ENCODE peak calls at places on chromosomes 11 and 22, in nine cellular contexts. P is lower lobe of right lung, J is pancreas, E is spleen, T is left ventricle myocardium inferior, G is HepG2, K is adrenal gland, U is heart left ventricle, X is HCT116. O is an unnamed sample. For H3K4me1, the result is how much of the 10 kb centered on the place peaks cover.

GRCh38 chr11:120209750-120210650 is 832 bp upstream of the OAF start:
- DNase-seq in P (no peak), J (no peak), E (no peak), T (no peak), G (no peak), K (no peak), U (peak), X (no peak), O (no peak)

GRCh38 chr22:46087816-46088277 is 62.5 kb upstream of the PPARA start:
- DNase-seq in P (peak), J (peak), E (peak), T (peak), G (no peak), K (peak), U (peak), X (no peak), O (peak)

GRCh38 chr22:35043251-35043931 is 22.6 kb upstream of the ISX start:
- DNase-seq in P (no peak), J (no peak), E (no peak), T (no peak), G (no peak), K (no peak), U (no peak), X (no peak), O (no peak)

GRCh38 chr22:30015229-30015797 is 65.0 kb upstream of the HORMAD2 start:
- DNase-seq in P (no peak), J (no peak), E (no peak), T (no peak), G (no peak), K (no peak), U (no peak), X (no peak), O (no peak)

GRCh38 chr11:29263971-29264682 is 752.7 kb downstream of the KCNA4 start:
- DNase-seq in P (no peak), J (no peak), E (no peak), T (no peak), G (no peak), K (no peak), U (no peak), X (no peak), O (no peak)

GRCh38 chr11:312092-312816 is 1.6 kb upstream of the IFITM1 start:
- DNase-seq in P (no peak), J (no peak), E (peak), T (no peak), G (no peak), K (no peak), U (no peak), X (no peak), O (no peak)

GRCh38 chr22:34129691-34130486 is 209.6 kb upstream of the LARGE1 start:
- DNase-seq in P (no peak), J (no peak), E (no peak), T (no peak), G (no peak), K (no peak), U (no peak), X (no peak), O (no peak)

GRCh38 chr11:61293869-61294716 is 1.0 kb downstream of the VWCE start:
- DNase-seq in P (peak), J (peak), E (peak), T (peak), G (peak), K (peak), U (peak), X (no peak), O (peak)

GRCh38 chr11:14341968-14342367 is 17.0 kb downstream of the RRAS2 start:
- DNase-seq in P (no peak), J (no peak), E (no peak), T (no peak), G (no peak), K (no peak), U (no peak), X (no peak), O (no peak)

GRCh38 chr22:46801331-46801811 is 38.9 kb downstream of the TBC1D22A start:
- DNase-seq in P (no peak), J (peak), E (peak), T (no peak), G (peak), K (no peak), U (no peak), X (no peak), O (no peak)

GRCh38 chr11:17890333-17890732 is 122.5 kb downstream of the SERGEF start:
- DNase-seq in P (no peak), J (no peak), E (no peak), T (no peak), G (no peak), K (no peak), U (no peak), X (no peak), O (no peak)

GRCh38 chr11:1463056-1463455 is 23.5 kb downstream of the MOB2 start:
- DNase-seq in P (no peak), J (no peak), E (no peak), T (no peak), G (no peak), K (no peak), U (no peak), X (no peak), O (no peak)

GRCh38 chr11:10305262-10305963 is 540 bp downstream of the ADM start:
- DNase-seq in P (peak), J (peak), E (peak), T (peak), G (peak), K (no peak), U (peak), X (no peak), O (peak)

GRCh38 chr22:33888821-33889220 is 31.5 kb downstream of the LARGE1 start:
- DNase-seq in P (no peak), J (no peak), E (no peak), T (no peak), G (no peak), K (no peak), U (no peak), X (no peak), O (no peak)

GRCh38 chr11:22466809-22467208 is 128.6 kb downstream of the SLC17A6 start:
- DNase-seq in P (no peak), J (no peak), E (no peak), T (no peak), G (no peak), K (no peak), U (no peak), X (peak), O (no peak)

GRCh38 chr11:45094958-45095690 is 51.3 kb upstream of the PRDM11 start:
- DNase-seq in P (no peak), J (no peak), E (peak), T (no peak), G (no peak), K (no peak), U (no peak), X (no peak), O (no peak)

GRCh38 chr11:71325418-71326327 is 73.3 kb upstream of the SHANK2 start:
- DNase-seq in P (no peak), J (peak), E (peak), T (no peak), G (no peak), K (no peak), U (no peak), X (no peak), O (no peak)

GRCh38 chr22:24146791-24147353 is 34.4 kb upstream of the SUSD2 start:
- DNase-seq in P (no peak), J (no peak), E (no peak), T (peak), G (no peak), K (peak), U (no peak), X (no peak), O (peak)

GRCh38 chr11:81497202-81497804 is 1236.4 kb downstream of the FAM181B start:
- DNase-seq in P (no peak), J (no peak), E (no peak), T (no peak), G (peak), K (no peak), U (no peak), X (peak), O (peak)

GRCh38 chr11:843818-844692 is 1.4 kb downstream of the TSPAN4 start:
- DNase-seq in P (peak), J (no peak), E (peak), T (peak), G (peak), K (peak), U (peak), X (no peak), O (peak)

GRCh38 chr11:107359701-107360100 is 97.9 kb downstream of the CWF19L2 start:
- DNase-seq in P (no peak), J (no peak), E (no peak), T (no peak), G (no peak), K (no peak), U (no peak), X (no peak), O (no peak)

GRCh38 chr11:86124251-86125233 is 55.7 kb upstream of the PICALM start:
- DNase-seq in P (no peak), J (no peak), E (no peak), T (no peak), G (peak), K (no peak), U (no peak), X (no peak), O (no peak)
- H3K4me3 ChIP-seq in P (no peak), J (no peak), E (no peak), T (no peak), G (no peak), K (no peak), U (no peak), X (no peak), O (no peak)

GRCh38 chr11:122653911-122654310 is 1.6 kb upstream of the UBASH3B start:
- DNase-seq in P (no peak), J (no peak), E (no peak), T (no peak), G (no peak), K (no peak), U (no peak), X (no peak), O (no peak)

GRCh38 chr11:122656073-122656630 is 630 bp downstream of the UBASH3B start:
- DNase-seq in P (peak), J (peak), E (peak), T (peak), G (no peak), K (peak), U (peak), X (no peak), O (peak)

GRCh38 chr11:122656631-122657101 is 1.1 kb downstream of the UBASH3B start:
- DNase-seq in P (peak), J (peak), E (peak), T (peak), G (no peak), K (peak), U (peak), X (no peak), O (peak)

GRCh38 chr11:122652495-122652894 is 3.0 kb upstream of the UBASH3B start:
- DNase-seq in P (no peak), J (no peak), E (no peak), T (no peak), G (peak), K (no peak), U (no peak), X (no peak), O (no peak)

GRCh38 chr11:122655527-122656072 is at the start of gene UBASH3B:
- DNase-seq in P (peak), J (peak), E (peak), T (peak), G (peak), K (peak), U (peak), X (peak), O (peak)
- TF ChIP-seq CTCF in P (peak), J (no peak), E (no peak), T (peak), G (peak), K (no peak), U (no peak), X (no peak), O (no peak)

DNA sequence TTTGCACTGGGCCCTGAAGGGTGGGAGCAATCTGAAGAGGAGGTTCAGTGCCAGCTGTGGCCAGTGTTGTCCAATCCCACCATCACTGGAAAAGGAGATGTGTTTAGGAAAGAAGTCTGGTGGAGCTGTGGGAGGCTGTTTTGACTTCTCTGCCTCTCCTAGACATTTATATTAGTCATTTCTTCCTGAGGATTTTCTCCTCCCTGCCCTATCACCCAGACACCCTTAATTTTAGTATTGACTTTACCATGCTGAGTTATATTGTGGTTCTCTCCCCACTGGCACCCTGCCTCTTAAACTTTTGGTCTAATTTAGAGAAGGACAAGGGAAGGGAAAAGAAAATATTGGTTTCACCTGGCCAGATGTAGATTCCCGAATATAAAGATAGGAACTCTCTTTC is 159.1 kb downstream of the WNT11 start:
- DNase-seq in P (no peak), J (no peak), E (no peak), T (no peak), G (no peak), K (no peak), U (no peak), X (no peak), O (no peak)
- H3K4me1 ChIP-seq in P (under half), J (under half), E (under half), T (under half), G (under half), K (under half), U (under half), X (under half), O (under half)

GRCh38 chr11:3949132-3949531 is 93.7 kb downstream of the STIM1 start:
- DNase-seq in P (no peak), J (no peak), E (no peak), T (no peak), G (no peak), K (no peak), U (no peak), X (no peak), O (no peak)

GRCh38 chr11:3954448-3955298 is 99.2 kb downstream of the STIM1 start:
- DNase-seq in P (no peak), J (no peak), E (no peak), T (no peak), G (no peak), K (no peak), U (no peak), X (no peak), O (no peak)

GRCh38 chr11:3953327-3953726 is 97.9 kb downstream of the STIM1 start:
- DNase-seq in P (no peak), J (no peak), E (no peak), T (no peak), G (no peak), K (no peak), U (no peak), X (no peak), O (no peak)

GRCh38 chr11:3952715-3953114 is 97.3 kb downstream of the STIM1 start:
- DNase-seq in P (no peak), J (no peak), E (no peak), T (no peak), G (no peak), K (no peak), U (no peak), X (no peak), O (no peak)

DNA sequence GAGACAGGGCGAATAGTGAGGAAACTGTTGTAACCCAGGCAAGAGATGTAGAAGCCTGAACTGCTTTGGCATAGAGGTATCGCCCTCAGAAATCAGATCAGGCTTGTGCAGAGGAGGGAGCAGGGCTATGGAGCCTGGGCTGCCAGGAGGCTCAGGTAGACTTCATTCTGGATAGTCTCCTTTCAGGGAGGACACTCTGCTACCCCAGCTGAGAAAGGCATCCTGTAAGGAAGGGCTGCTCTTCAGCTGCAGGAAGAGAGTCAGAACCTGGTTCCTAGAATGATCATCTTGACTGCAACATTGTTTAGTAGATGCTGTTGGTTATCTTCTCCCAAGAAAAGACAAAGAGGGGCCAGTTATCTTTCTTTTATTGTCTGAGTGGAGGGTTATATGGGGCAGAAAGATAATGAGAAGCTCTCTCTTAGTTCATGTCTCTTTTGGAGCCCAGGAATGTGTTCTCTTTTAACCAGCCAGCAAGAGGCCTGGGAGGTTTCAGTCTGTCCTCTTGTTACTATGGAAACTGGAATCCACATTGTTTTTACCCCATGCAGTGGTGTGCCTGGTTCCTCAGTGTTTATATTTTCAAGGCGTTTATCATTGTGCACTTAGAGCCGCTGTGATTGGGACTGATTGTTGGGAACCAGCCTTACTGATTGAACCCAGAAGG is 95.7 kb downstream of the STIM1 start:
- DNase-seq in P (no peak), J (no peak), E (no peak), T (no peak), G (peak), K (no peak), U (no peak), X (no peak), O (no peak)
- H3K4me3 ChIP-seq in P (no peak), J (no peak), E (no peak), T (no peak), G (no peak), K (no peak), U (no peak), X (no peak), O (no peak)

DNA sequence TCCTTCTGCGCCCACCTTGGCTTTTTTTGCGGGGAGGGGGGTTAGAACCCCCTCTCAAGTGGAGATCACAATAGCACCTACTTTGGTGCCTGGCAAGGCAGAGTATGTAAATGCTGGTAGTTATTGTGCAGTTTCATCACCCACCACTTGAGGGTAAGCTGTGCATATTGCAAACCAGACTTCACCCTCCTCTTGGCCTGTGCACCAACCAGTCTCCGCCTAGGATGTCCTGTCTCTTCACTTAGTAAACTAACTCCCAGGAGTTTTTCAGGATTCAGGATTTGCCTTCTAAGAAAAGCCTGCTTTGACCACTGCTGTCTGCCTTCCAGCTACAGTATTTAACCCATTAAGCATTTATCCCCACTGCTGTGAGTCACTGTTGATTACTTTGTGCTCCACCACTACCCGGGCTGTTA is 2.0 kb upstream of the UBXN1 start:
- DNase-seq in P (no peak), J (no peak), E (no peak), T (peak), G (peak), K (peak), U (no peak), X (peak), O (no peak)
- TF ChIP-seq CTCF in P (peak), J (no peak), E (no peak), T (peak), G (peak), K (peak), U (peak), X (no peak), O (peak)

O was measured in thyroid gland.